ENCODE peak calls at places on chromosomes 4 and X, in seven cellular contexts. D is A673, Z is OCI-LY7, E is fibroblast of the aortic adventitia, J is A549, N is breast epithelium, V is upper lobe of right lung. B is an unnamed sample.

GRCh38 chr4:153765836-153766235 is 6.0 kb upstream of the RNF175 start:
- DNase-seq in V (no peak), Z (no peak), D (no peak), N (no peak), E (no peak), J (no peak), B (no peak)

GRCh38 chr4:118967393-118967792 is 78.7 kb downstream of the SYNPO2 start:
- DNase-seq in E (peak), J (no peak), V (no peak), D (no peak), Z (no peak), N (no peak), B (peak)

GRCh38 chr4:55553442-55553841 is 6.7 kb upstream of the CLOCK start:
- DNase-seq in Z (peak), E (peak), V (no peak), J (no peak), N (no peak), D (peak), B (peak)

GRCh38 chrX:1606476-1606875 is 8.4 kb upstream of the ASMT start:
- DNase-seq in V (no peak), Z (no peak), E (no peak), D (no peak), J (no peak), N (no peak), B (no peak)

GRCh38 chr4:1167244-1167949 is 5.0 kb downstream of the SPON2 start:
- DNase-seq in V (peak), J (peak), N (peak), D (peak), Z (peak), E (peak), B (peak)

GRCh38 chr4:118289794-118290193 is 63.0 kb downstream of the PRSS12 start:
- DNase-seq in E (peak), N (no peak), D (no peak), J (no peak), Z (no peak), V (no peak), B (peak)

GRCh38 chr4:101944649-101945048 is 154.1 kb downstream of the BANK1 start:
- DNase-seq in Z (no peak), V (no peak), J (no peak), E (peak), D (no peak), N (no peak), B (peak)

GRCh38 chrX:150690126-150690525 is 3.1 kb upstream of the MTMR1 start:
- DNase-seq in V (no peak), J (peak), E (peak), D (peak), Z (no peak), N (no peak), B (peak)

GRCh38 chr4:89100853-89101252 is 10.5 kb upstream of the TIGD2 start:
- DNase-seq in V (no peak), N (no peak), D (no peak), J (no peak), Z (no peak), E (no peak), B (no peak)

GRCh38 chr4:79164961-79165610 is 160.8 kb downstream of the NAA11 start:
- DNase-seq in N (no peak), E (no peak), V (no peak), D (no peak), Z (no peak), J (no peak), B (no peak)

GRCh38 chrX:102345916-102346315 is 93.9 kb downstream of the NXF2B start:
- DNase-seq in E (peak), Z (peak), N (peak), J (peak), D (peak), V (no peak), B (peak)

GRCh38 chr4:139050436-139050835 is 34.9 kb downstream of the NOCT start:
- DNase-seq in V (no peak), N (no peak), Z (no peak), E (peak), D (no peak), J (no peak), B (peak)

GRCh38 chr4:74041418-74041817 is 2.9 kb upstream of the CXCL3 start:
- DNase-seq in Z (no peak), E (no peak), J (no peak), N (no peak), V (no peak), D (no peak), B (no peak)

GRCh38 chr4:122195718-122196117 is 43.6 kb downstream of the BLTP1 start:
- DNase-seq in J (no peak), N (no peak), V (no peak), D (no peak), Z (no peak), E (no peak), B (no peak)

GRCh38 chr4:128521634-128522253 is 234.1 kb upstream of the PGRMC2 start:
- DNase-seq in E (peak), J (peak), D (no peak), N (no peak), Z (no peak), V (no peak), B (peak)

GRCh38 chrX:123803331-123803983 is 56.4 kb upstream of the XIAP start:
- DNase-seq in V (no peak), E (peak), J (peak), D (peak), N (no peak), Z (peak), B (peak)

GRCh38 chr4:15805583-15806517 is 27.7 kb downstream of the CD38 start:
- DNase-seq in E (peak), Z (peak), V (no peak), D (peak), N (no peak), J (peak), B (peak)

GRCh38 chr4:187944179-187944578 is 51.4 kb upstream of the ZFP42 start:
- DNase-seq in N (no peak), D (no peak), Z (no peak), E (no peak), J (no peak), V (no peak), B (no peak)

GRCh38 chr4:94256833-94257232 is 49.2 kb downstream of the SMARCAD1 start:
- DNase-seq in N (no peak), V (no peak), Z (peak), E (no peak), J (peak), D (peak), B (no peak)

GRCh38 chrX:14080031-14080430 is 50.3 kb upstream of the GEMIN8 start:
- DNase-seq in E (no peak), J (no peak), D (no peak), Z (no peak), N (no peak), V (no peak), B (no peak)

GRCh38 chr4:69708211-69708610 is 52.2 kb downstream of the SULT1B1 start:
- DNase-seq in N (no peak), E (peak), J (no peak), D (no peak), V (no peak), Z (no peak), B (peak)

GRCh38 chr4:139014391-139015268 is 951 bp upstream of the NOCT start:
- DNase-seq in N (no peak), Z (no peak), V (no peak), E (peak), J (peak), D (peak), B (peak)

GRCh38 chr4:5206391-5206790 is 155.1 kb downstream of the STK32B start:
- DNase-seq in D (peak), V (no peak), J (peak), N (no peak), E (no peak), Z (no peak), B (peak)

GRCh38 chrX:54043696-54044125 is 562 bp downstream of the PHF8 start:
- DNase-seq in N (peak), D (no peak), Z (peak), E (peak), V (peak), J (no peak), B (peak)

GRCh38 chr4:115187136-115187535 is 73.7 kb upstream of the NDST4 start:
- DNase-seq in V (no peak), E (no peak), N (no peak), D (no peak), Z (no peak), J (no peak), B (no peak)

GRCh38 chr4:72909461-72909860 is 160.1 kb downstream of the COX18 start:
- DNase-seq in N (no peak), Z (peak), V (no peak), J (no peak), E (peak), D (no peak), B (peak)

GRCh38 chr4:169124661-169125060 is 114.6 kb upstream of the CBR4 start:
- DNase-seq in V (no peak), N (no peak), Z (no peak), D (no peak), J (no peak), E (no peak), B (no peak)

GRCh38 chr4:66032571-66032970 is 362.3 kb upstream of the EPHA5 start:
- DNase-seq in J (no peak), V (no peak), N (no peak), E (peak), Z (no peak), D (no peak), B (no peak)

GRCh38 chr4:170090667-170091052 is 904 bp upstream of the AADAT start:
- DNase-seq in N (no peak), E (no peak), V (no peak), Z (no peak), J (no peak), D (no peak), B (peak)

GRCh38 chr4:137180349-137180748 is 351.9 kb downstream of the PCDH18 start:
- DNase-seq in J (peak), N (no peak), Z (no peak), E (no peak), V (no peak), D (peak), B (no peak)

GRCh38 chrX:44514272-44514671 is 28.4 kb downstream of the FUNDC1 start:
- DNase-seq in Z (no peak), D (peak), V (no peak), N (no peak), J (no peak), E (no peak), B (no peak)

GRCh38 chrX:9291666-9292065 is 173.2 kb upstream of the TBL1X start:
- DNase-seq in J (no peak), Z (no peak), N (no peak), V (no peak), D (no peak), E (no peak), B (no peak)

GRCh38 chrX:119218198-119218597 is 17.9 kb upstream of the PGRMC1 start:
- DNase-seq in D (peak), Z (peak), N (no peak), J (no peak), V (no peak), E (peak), B (no peak)
- TF ChIP-seq CTCF in D (peak), Z (peak), N (no peak), J (peak), V (peak), E (peak), B (peak)

GRCh38 chrX:120570201-120570600 is 9.4 kb upstream of the CUL4B start:
- DNase-seq in Z (no peak), J (no peak), N (no peak), V (no peak), D (no peak), E (no peak), B (no peak)

GRCh38 chrX:120575379-120576114 is 14.8 kb upstream of the CUL4B start:
- DNase-seq in Z (no peak), E (no peak), D (no peak), V (no peak), N (no peak), J (peak), B (no peak)
- H3K4me3 ChIP-seq in Z (no peak), E (no peak), D (no peak), V (no peak), N (no peak), J (no peak), B (no peak)

GRCh38 chr4:24475756-24476155 is 108.6 kb downstream of the DHX15 start:
- DNase-seq in Z (no peak), V (no peak), D (no peak), N (no peak), E (no peak), J (no peak), B (no peak)

GRCh38 chr4:24472514-24473308 is 111.6 kb downstream of the DHX15 start:
- DNase-seq in E (peak), N (peak), V (peak), J (peak), D (peak), Z (peak), B (peak)

GRCh38 chr4:24471623-24472510 is 112.5 kb downstream of the DHX15 start:
- DNase-seq in J (peak), Z (no peak), D (peak), V (no peak), N (no peak), E (no peak), B (peak)

GRCh38 chr4:24470681-24471622 is 113.4 kb downstream of the DHX15 start:
- DNase-seq in E (peak), V (peak), N (no peak), D (peak), J (peak), Z (no peak), B (peak)

DNA sequence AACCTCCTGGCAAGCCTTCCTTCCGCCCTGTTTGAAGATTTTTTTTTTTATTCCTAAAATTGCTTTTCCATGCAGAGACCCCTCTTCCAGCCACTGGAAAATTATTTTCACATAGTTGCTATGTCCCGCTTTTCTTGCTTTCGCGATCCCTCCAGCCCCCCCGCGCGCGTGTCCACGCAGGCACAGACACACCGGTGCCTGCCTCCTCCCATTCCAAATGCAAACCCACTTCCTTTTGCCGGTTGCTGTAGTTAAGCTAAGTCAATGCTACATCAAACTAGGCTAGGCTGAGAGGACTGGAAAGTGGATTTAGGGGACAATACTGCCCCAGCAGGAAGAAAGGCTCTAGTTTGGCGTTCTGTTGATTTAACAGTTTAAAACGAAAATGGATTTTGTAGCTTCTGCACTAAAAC is 111.0 kb downstream of the DHX15 start:
- DNase-seq in E (peak), Z (peak), J (peak), N (no peak), V (no peak), D (peak), B (peak)
- TF ChIP-seq CTCF in E (peak), Z (peak), J (no peak), N (no peak), V (no peak), D (no peak), B (no peak)

DNA sequence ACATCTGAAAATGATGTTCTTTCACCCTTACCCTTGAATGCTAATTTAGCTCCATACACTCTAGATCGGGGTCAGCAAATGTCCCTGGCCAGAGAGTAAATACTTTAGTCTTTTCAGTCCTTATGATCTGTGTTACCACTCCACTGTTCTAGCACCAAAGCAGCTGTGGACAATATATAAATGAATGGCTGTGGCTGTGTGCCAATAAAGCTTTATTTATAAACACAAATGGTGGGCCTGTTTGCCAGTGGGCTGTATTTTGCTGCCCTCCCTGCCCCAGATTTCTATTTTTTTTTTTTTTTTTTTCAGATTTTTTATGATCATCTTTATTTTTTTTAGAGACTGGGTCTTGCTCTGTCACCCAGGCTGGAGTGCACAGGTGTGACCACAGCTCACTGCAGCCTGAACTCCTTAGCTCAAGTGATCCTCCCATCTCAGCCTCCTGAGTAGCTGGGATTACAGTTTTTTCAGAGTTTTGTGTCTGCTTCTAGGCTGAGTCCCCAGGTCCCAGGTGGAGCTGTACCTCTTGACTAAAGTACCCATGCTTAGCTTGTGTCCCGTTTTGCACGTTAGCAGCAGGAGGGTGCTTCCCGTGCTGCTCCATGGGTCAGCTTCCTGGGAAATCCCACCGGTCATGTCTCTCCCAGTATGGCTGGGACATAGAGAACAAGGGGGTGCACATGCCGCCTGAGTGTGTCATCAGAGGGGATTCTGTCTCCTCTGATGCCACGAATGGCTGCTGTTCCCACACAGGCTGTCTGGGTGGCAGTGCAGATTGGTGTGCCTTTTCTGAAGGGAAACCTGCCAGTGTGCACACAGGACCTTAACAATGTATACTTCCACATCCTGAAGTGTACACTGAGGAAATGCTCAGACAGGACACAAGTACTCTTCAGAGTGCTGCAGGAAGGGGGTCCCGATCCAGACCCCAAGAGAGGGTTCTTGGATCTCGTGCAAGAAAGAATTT is 16.0 kb upstream of the GRPEL1 start:
- DNase-seq in D (no peak), J (no peak), Z (no peak), V (no peak), N (no peak), E (no peak), B (no peak)
- H3K4me3 ChIP-seq in D (no peak), J (peak), Z (no peak), V (peak), N (no peak), E (peak), B (no peak)

DNA sequence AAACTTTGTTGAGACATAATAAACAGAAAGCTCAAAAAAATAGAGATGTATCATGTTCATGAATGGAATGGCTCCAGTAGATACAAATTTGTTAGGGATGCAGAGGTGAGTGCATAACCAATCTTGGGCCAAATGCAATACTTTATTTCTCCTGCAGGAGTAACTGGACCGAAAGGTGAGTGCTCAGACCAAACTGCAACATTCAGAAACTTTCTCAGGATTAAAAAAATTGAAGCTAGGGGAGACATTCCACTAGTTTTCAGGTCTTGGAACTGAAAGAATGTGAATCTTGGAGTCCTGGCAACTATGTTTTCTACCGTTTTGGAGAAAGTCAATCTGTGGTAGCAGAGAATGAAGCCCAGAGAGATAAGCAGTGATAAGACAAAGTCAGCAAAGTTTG is 21.2 kb upstream of the LCORL start:
- DNase-seq in V (no peak), Z (no peak), N (no peak), J (no peak), D (no peak), E (no peak), B (no peak)
- TF ChIP-seq CTCF in V (peak), Z (peak), N (no peak), J (no peak), D (peak), E (peak), B (peak)

DNA sequence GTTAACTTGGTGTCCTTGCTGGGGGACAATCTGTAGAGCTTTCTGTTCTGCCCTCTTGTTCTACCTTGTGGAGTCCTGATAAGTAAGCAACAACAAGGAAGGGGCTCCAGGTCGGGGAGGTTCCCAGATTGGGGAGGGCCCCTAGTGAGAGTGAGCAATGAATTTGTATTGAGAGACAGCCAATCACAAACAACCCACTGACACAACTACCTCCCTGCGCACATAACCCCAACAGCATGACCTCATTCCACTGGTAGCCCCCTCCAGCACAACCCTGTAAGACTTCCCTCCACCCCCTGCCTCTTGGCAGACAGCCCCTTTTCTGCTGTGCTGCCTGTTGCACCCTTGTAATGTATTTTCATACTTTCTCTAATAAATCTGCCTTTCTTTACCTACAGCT is 19.7 kb upstream of the PNPLA4 start:
- DNase-seq in D (no peak), E (no peak), Z (no peak), N (no peak), J (no peak), V (no peak), B (no peak)
- H3K4me3 ChIP-seq in D (no peak), E (no peak), Z (no peak), N (no peak), J (no peak), V (no peak), B (no peak)

GRCh38 chr4:182914357-182914756 is 2.8 kb downstream of the DCTD start:
- DNase-seq in V (no peak), D (no peak), N (no peak), E (no peak), J (no peak), Z (no peak), B (peak)

GRCh38 chr4:182918791-182919302 is 1.7 kb upstream of the DCTD start:
- DNase-seq in J (no peak), E (no peak), V (no peak), N (no peak), Z (peak), D (no peak), B (no peak)

GRCh38 chr4:182918044-182918607 is 940 bp upstream of the DCTD start:
- DNase-seq in Z (no peak), J (no peak), D (no peak), V (no peak), N (no peak), E (peak), B (no peak)

GRCh38 chr4:182916483-182917181 is 554 bp downstream of the DCTD start:
- DNase-seq in E (peak), J (peak), N (peak), D (peak), Z (peak), V (peak), B (peak)

GRCh38 chr4:182917182-182918043 is at the start of gene DCTD:
- DNase-seq in J (peak), N (peak), D (peak), V (peak), Z (peak), E (peak), B (peak)
- TF ChIP-seq CTCF in J (peak), N (no peak), D (peak), V (peak), Z (peak), E (peak), B (peak)